ENCODE peak calls at places on chromosome X, in four cellular contexts. B is coronary artery, X is AG04450, K is OCI-LY7. G is an unnamed sample.

GRCh38 chrX:115562492-115562872 is 1.5 kb downstream of the PLS3 start:
- DNase-seq in B (no peak), X (no peak), K (no peak), G (no peak)

GRCh38 chrX:68511255-68511654 is 12.4 kb downstream of the YIPF6 start:
- DNase-seq in B (no peak), X (no peak), K (peak), G (peak)

GRCh38 chrX:73577368-73577767 is 14.4 kb downstream of the CHIC1 start:
- DNase-seq in B (no peak), X (peak), K (no peak), G (peak)

GRCh38 chrX:861335-861890 is 230.8 kb downstream of the SHOX start:
- DNase-seq in B (no peak), X (no peak), K (no peak), G (no peak)

GRCh38 chrX:96433409-96434122 is 251.1 kb upstream of the DIAPH2 start:
- DNase-seq in B (no peak), X (no peak), K (no peak), G (no peak)

GRCh38 chrX:25144043-25144940 is 128.5 kb upstream of the ARX start:
- DNase-seq in B (no peak), X (peak), K (peak), G (peak)

GRCh38 chrX:79153348-79153747 is 8.9 kb downstream of the GPR174 start:
- DNase-seq in B (no peak), X (no peak), K (no peak), G (no peak)

GRCh38 chrX:151386838-151387459 is 10.1 kb upstream of the VMA21 start:
- DNase-seq in B (no peak), X (no peak), K (no peak), G (peak)

GRCh38 chrX:82081027-82081426 is 879.1 kb downstream of the SH3BGRL start:
- DNase-seq in B (no peak), X (no peak), K (no peak), G (no peak)

GRCh38 chrX:64642482-64642881 is 247.2 kb upstream of the MTMR8 start:
- DNase-seq in B (no peak), X (no peak), K (peak), G (no peak)

GRCh38 chrX:136065044-136065671 is 79.9 kb downstream of the SLC9A6 start:
- DNase-seq in B (no peak), X (no peak), K (no peak), G (peak)

GRCh38 chrX:7435822-7436221 is 287.9 kb upstream of the PUDP start:
- DNase-seq in B (no peak), X (no peak), K (no peak), G (no peak)

GRCh38 chrX:116749943-116750342 is 287.2 kb upstream of the CT83 start:
- DNase-seq in B (no peak), X (no peak), K (no peak), G (no peak)

GRCh38 chrX:71912156-71912555 is 1.5 kb downstream of the NHSL2 start:
- DNase-seq in B (no peak), X (no peak), K (no peak), G (no peak)

GRCh38 chrX:111445485-111445884 is 33.5 kb upstream of the DCX start:
- DNase-seq in B (no peak), X (no peak), K (peak), G (no peak)

GRCh38 chrX:1659664-1660461 is 45.0 kb downstream of the ASMT start:
- DNase-seq in B (no peak), X (no peak), K (no peak), G (no peak)

GRCh38 chrX:118519411-118520205 is 24.0 kb downstream of the DOCK11 start:
- DNase-seq in B (no peak), X (no peak), K (no peak), G (no peak)

GRCh38 chrX:151974336-151975227 is at the start of gene GABRE:
- DNase-seq in B (peak), X (no peak), K (no peak), G (peak)

GRCh38 chrX:76279007-76279406 is 106.1 kb downstream of the PBDC1 start:
- DNase-seq in B (no peak), X (peak), K (peak), G (no peak)

GRCh38 chrX:78527263-78527662 is 131.9 kb downstream of the RTL3 start:
- DNase-seq in B (no peak), X (no peak), K (no peak), G (no peak)

GRCh38 chrX:2391869-2392606 is 108.7 kb downstream of the DHRSX start:
- DNase-seq in B (no peak), X (peak), K (no peak), G (no peak)

GRCh38 chrX:397575-397974 is 10.9 kb upstream of the PPP2R3B start:
- DNase-seq in B (no peak), X (no peak), K (no peak), G (peak)

GRCh38 chrX:68894142-68894512 is 65.3 kb downstream of the EFNB1 start:
- DNase-seq in B (no peak), X (no peak), K (no peak), G (no peak)

GRCh38 chrX:56795309-56795868 is 66.3 kb downstream of the NBDY start:
- DNase-seq in B (peak), X (no peak), K (no peak), G (no peak)

GRCh38 chrX:119735467-119735866 is 22.9 kb upstream of the SOWAHD start:
- DNase-seq in B (no peak), X (no peak), K (no peak), G (no peak)

GRCh38 chrX:153878969-153879653 is 6.9 kb downstream of the L1CAM start:
- DNase-seq in B (no peak), X (no peak), K (no peak), G (no peak)

GRCh38 chrX:129540725-129541184 is 696 bp downstream of the OCRL start:
- DNase-seq in B (peak), X (no peak), K (peak), G (no peak)

GRCh38 chrX:79170632-79171031 is 26.1 kb downstream of the GPR174 start:
- DNase-seq in B (no peak), X (no peak), K (no peak), G (no peak)

GRCh38 chrX:115650916-115651315 is 89.9 kb downstream of the PLS3 start:
- DNase-seq in B (no peak), X (no peak), K (peak), G (peak)

DNA sequence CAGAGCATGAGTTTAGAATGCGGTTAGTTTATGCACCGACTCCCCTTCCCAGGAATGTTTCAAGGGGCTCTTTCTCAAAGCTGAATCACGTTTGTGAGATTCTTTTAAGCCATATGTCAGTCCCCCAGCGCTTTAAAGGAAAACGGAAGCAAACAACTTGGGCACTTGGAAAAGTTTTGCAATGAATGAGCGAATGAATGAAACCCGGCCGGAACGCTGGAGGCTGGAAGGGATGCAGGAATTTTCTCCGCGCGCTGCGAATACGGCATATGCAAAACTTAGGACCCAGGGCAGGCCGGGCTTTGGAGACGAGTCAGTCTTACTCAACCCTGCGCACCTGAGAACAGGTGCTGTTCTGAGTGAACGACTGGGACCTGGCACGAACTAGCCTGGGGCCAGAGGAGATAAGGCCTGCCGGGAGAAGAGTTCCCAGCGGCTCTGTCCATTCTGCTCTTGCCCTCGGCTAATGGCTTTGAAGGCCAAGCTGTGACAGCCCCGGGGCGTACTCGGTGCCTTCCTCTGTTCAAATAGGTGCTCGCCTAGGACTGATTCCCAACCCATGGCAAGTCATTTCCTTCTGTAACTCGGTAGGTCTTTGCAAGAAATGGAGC is 763 bp upstream of the NRK start:
- DNase-seq in B (no peak), X (peak), K (no peak), G (no peak)
- H3K4me3 ChIP-seq in B (peak), X (peak), K (no peak), G (peak)

DNA sequence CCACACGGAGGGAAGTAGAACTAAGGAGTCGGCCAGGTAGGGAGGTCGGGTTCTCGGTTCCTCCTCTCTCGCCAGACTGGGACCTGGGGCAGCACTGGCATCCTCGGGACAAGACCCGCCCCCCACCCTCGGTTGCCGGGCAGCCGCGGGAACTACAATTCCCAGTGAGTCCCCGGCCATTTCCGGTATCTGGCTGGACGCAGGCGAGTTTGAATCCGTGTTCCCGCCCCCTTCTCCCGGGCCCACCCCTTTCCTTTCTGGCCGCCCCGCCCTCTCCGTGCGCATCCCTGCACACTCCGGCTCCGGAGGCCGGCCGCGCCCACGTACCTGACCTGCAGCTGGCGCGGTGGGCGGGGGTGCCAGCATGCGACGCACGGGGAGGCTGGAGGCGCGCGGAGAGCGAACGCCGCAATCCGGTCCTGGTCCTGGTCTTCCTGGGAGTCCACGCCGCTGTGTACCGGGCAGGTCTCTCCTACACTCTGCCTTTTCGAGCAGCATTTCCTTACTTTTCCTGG is 10.2 kb upstream of the DLG3 start:
- DNase-seq in B (peak), X (peak), K (peak), G (peak)
- H3K27ac ChIP-seq in B (peak), X (peak), K (peak), G (peak)

GRCh38 chrX:40282901-40283674 is 185.3 kb upstream of the BCOR start:
- DNase-seq in B (no peak), X (no peak), K (no peak), G (no peak)

GRCh38 chrX:40284852-40285251 is 187.1 kb upstream of the BCOR start:
- DNase-seq in B (no peak), X (no peak), K (no peak), G (no peak)

GRCh38 chrX:40282348-40282747 is 184.6 kb upstream of the BCOR start:
- DNase-seq in B (no peak), X (no peak), K (no peak), G (no peak)

GRCh38 chrX:40285876-40286275 is 188.1 kb upstream of the BCOR start:
- DNase-seq in B (no peak), X (no peak), K (no peak), G (no peak)

DNA sequence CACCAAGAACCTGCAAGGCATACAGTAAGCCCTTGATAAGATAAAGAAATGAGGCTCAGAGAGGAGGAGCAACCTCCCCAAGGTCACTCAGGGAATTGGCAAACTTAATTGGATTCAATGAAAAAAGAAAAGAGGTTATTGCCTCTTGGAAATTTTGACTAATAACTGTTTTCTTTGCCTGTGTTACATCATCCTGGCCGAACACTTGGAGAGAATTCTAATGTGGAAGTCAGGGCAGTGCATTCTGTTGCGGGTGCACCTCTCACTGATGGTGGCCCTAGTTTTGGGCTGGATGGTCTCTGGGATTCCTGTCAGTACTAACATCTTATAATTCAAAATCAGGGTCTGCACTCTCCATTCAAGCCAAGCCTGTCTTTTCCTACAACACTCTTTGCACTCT is 186.2 kb upstream of the BCOR start:
- DNase-seq in B (no peak), X (no peak), K (no peak), G (no peak)
- TF ChIP-seq CTCF in B (no peak), X (no peak), K (no peak), G (no peak)

GRCh38 chrX:133984857-133985163 is 584 bp downstream of the GPC3 start:
- DNase-seq in B (no peak), X (no peak), K (no peak), G (no peak)
- H3K4me3 ChIP-seq in B (peak), X (no peak), K (no peak), G (peak)

GRCh38 chrX:21740329-21741274 is 17.3 kb downstream of the SMPX start:
- DNase-seq in B (no peak), X (no peak), K (no peak), G (peak)
- H3K27ac ChIP-seq in B (no peak), X (no peak), K (no peak), G (no peak)

DNA sequence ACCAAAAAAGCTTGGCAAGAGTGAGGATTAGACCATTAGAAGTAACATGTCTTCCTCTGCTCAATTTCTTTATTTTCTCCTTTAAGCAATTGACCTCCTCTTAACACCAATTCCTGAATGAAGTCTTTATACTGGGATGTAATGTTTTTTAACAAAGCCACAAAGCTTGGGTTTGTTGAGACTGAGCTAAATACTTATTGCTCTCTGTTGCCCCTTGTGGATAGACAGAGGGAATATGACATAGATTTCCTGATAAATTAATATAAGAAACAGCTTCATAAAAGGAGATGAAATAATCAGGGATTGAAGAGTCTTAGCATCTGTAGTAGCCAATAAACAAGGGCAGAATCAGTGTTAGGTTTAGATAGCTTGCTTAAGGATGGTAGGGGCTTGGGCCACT is 57.6 kb downstream of the CCDC160 start:
- DNase-seq in B (no peak), X (no peak), K (peak), G (no peak)
- TF ChIP-seq CTCF in B (no peak), X (peak), K (peak), G (no peak)

DNA sequence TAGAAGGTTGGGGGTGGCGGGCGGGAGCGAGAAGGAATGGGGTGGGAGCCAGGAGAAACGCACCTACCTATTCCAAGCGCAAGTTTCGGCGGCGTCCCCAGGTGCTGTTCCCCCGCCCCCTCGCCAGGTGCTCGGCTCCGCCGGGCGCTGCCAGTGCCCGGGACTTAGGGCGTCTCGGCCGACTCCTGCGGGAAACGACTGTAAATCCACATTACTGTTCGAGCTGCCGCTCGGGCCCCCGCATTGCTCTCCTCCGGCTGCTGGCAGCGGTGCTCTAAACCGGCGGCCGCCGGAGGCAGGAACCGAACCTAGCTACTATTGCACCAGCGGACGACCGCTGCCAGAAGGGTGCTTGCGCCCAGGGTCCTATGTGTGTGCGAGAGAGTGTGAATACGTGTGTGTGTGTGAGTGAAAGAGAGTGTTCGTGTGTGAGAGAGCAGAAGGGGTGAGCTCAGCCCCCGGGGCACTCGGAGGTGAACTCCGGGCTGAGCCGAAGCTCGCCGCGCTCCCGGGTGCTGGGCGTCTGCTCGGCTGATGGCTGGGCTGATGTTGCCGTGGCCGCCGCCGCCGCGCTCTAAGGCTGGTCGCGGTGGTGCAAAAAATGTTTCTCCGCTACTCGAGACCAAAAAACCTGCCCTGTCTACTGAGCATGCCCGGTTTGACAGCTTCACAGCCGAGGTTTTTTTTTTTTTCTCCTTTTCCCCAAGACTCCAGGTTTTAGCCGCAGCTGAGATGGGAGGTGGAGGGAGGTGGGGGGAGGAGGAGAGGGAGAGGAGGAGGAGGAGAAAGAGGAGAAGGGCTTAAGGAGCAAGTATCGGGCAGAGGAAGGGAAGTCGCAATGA is 115.7 kb upstream of the TEX13C start:
- DNase-seq in B (no peak), X (no peak), K (no peak), G (peak)
- H3K4me3 ChIP-seq in B (peak), X (no peak), K (no peak), G (peak)

GRCh38 chrX:43881410-43882293 is 598 bp downstream of the MAOB start:
- DNase-seq in B (no peak), X (no peak), K (no peak), G (no peak)

GRCh38 chrX:43880439-43880838 is 1.8 kb downstream of the MAOB start:
- DNase-seq in B (no peak), X (no peak), K (no peak), G (no peak)

GRCh38 chrX:43885617-43886016 is 3.4 kb upstream of the MAOB start:
- DNase-seq in B (no peak), X (no peak), K (no peak), G (no peak)

GRCh38 chrX:43878902-43879526 is 3.2 kb downstream of the MAOB start:
- DNase-seq in B (no peak), X (no peak), K (no peak), G (no peak)

DNA sequence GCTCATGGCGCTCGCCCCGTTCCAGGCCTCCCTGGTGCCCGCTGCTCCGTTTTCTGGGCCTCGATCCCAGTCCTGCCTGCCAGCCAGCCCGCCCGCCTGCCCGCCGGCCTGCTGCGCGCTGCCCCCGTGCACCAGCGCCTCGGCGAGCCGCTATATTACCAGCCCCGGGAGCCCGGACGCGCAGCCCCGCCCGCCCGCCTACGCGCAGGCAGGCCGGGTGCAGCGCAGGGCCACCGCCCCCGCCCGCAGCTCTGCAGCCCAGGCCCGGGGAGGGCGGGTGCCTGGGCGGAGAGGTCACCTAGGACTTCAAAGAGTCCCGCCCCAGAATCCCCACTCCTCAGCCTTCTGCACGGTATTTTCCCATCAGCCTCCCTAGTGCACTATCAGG is at the start of gene MAOB:
- DNase-seq in B (no peak), X (no peak), K (no peak), G (peak)
- H3K27ac ChIP-seq in B (peak), X (no peak), K (no peak), G (peak)